ENCODE peak calls at places on chromosome 1, in seven cellular contexts. O is globus pallidus; T is EL; L is dorsolateral prefrontal cortex; R is nephron progenitor cell; B is NCI-H1092 treated with DMSO at 0.1 percent for 48 hours; F is activated naive CD4-positive, alpha-beta T cell. U is an unnamed sample.

GRCh38 chr1:2104621-2105427 is 54.6 kb downstream of the PRKCZ start:
- DNase-seq in O (no peak), T (no peak), L (peak), R (peak), B (no peak), F (no peak), U (no peak)

GRCh38 chr1:7886346-7886745 is 33.5 kb upstream of the UTS2 start:
- DNase-seq in O (peak), T (no peak), L (no peak), R (no peak), B (peak), F (no peak), U (peak)

GRCh38 chr1:59926381-59927243 is at the start of gene CYP2J2:
- DNase-seq in O (peak), T (peak), L (peak), R (peak), B (peak), F (no peak), U (peak)

GRCh38 chr1:66090863-66091457 is 298.3 kb downstream of the PDE4B start:
- DNase-seq in O (no peak), T (no peak), L (no peak), R (no peak), B (no peak), F (no peak), U (no peak)

GRCh38 chr1:167105150-167105840 is 11.4 kb downstream of the STYXL2 start:
- DNase-seq in O (no peak), T (no peak), L (no peak), R (no peak), B (no peak), F (no peak), U (no peak)

GRCh38 chr1:236809133-236809532 is 14.0 kb downstream of the MTR start:
- DNase-seq in O (no peak), T (no peak), L (peak), R (no peak), B (no peak), F (no peak), U (no peak)

GRCh38 chr1:118247593-118247992 is 62.6 kb upstream of the SPAG17 start:
- DNase-seq in O (no peak), T (peak), L (no peak), R (no peak), B (peak), F (no peak), U (no peak)

GRCh38 chr1:203592728-203593127 is 33.9 kb upstream of the ATP2B4 start:
- DNase-seq in O (no peak), T (peak), L (no peak), R (no peak), B (no peak), F (no peak), U (no peak)

GRCh38 chr1:29224438-29224837 is 6.3 kb downstream of the MECR start:
- DNase-seq in O (no peak), T (no peak), L (no peak), R (no peak), B (no peak), F (no peak), U (no peak)

GRCh38 chr1:82377201-82377884 is 576.6 kb downstream of the ADGRL2 start:
- DNase-seq in O (no peak), T (peak), L (no peak), R (no peak), B (no peak), F (no peak), U (no peak)

GRCh38 chr1:64572222-64572900 is 102.4 kb downstream of the CACHD1 start:
- DNase-seq in O (no peak), T (no peak), L (no peak), R (peak), B (no peak), F (no peak), U (no peak)

GRCh38 chr1:183633676-183634343 is 1.8 kb downstream of the ARPC5 start:
- DNase-seq in O (peak), T (peak), L (no peak), R (no peak), B (peak), F (no peak), U (peak)

GRCh38 chr1:55232448-55233148 is 17.4 kb upstream of the USP24 start:
- DNase-seq in O (no peak), T (no peak), L (no peak), R (no peak), B (no peak), F (no peak), U (peak)

GRCh38 chr1:15028117-15028516 is 125.4 kb upstream of the TMEM51 start:
- DNase-seq in O (peak), T (peak), L (no peak), R (peak), B (no peak), F (no peak), U (peak)

U was measured in Ammon's horn.